ENCODE peak calls at places on chromosomes 11 and 22, in six cellular contexts. H is heart left ventricle, G is ovary, D is uterus, Y is stomach, I is suprapubic skin. B is an unnamed sample.

GRCh38 chr11:29119116-29119515 is 897.7 kb downstream of the KCNA4 start:
- DNase-seq in I (no peak), Y (no peak), G (no peak), H (no peak), D (no peak), B (no peak)

GRCh38 chr11:5210376-5210885 is 9.9 kb upstream of the OR51V1 start:
- DNase-seq in D (no peak), Y (no peak), H (no peak), G (no peak), I (no peak), B (no peak)

GRCh38 chr11:75790986-75791385 is 22.4 kb downstream of the DGAT2 start:
- DNase-seq in D (no peak), Y (no peak), H (no peak), I (no peak), G (no peak), B (no peak)

GRCh38 chr11:3161309-3161708 is 3.8 kb downstream of the OSBPL5 start:
- DNase-seq in Y (no peak), I (no peak), G (no peak), H (no peak), D (peak; percentile 30), B (no peak)

GRCh38 chr22:21865041-21865440 is 2.4 kb downstream of the MAPK1 start:
- DNase-seq in H (peak; percentile 45), D (peak; percentile 49), G (peak; percentile 57), I (no peak), Y (peak; percentile 35), B (peak; percentile 45)

GRCh38 chr22:29073618-29074275 is 912 bp downstream of the KREMEN1 start:
- DNase-seq in G (peak; percentile 57), Y (peak; percentile 66), D (peak; percentile 40), I (peak; percentile 85), H (peak; percentile 43), B (peak; percentile 47)

GRCh38 chr11:105975128-105975527 is 46.9 kb downstream of the MSANTD4 start:
- DNase-seq in G (no peak), Y (no peak), I (no peak), D (no peak), H (no peak), B (no peak)

GRCh38 chr22:50613291-50613981 is 12.8 kb downstream of the MAPK8IP2 start:
- DNase-seq in D (no peak), Y (peak; percentile 95), G (peak; percentile 54), H (peak; percentile 48), I (no peak), B (peak; percentile 83)

GRCh38 chr11:66190776-66191175 is 77.7 kb upstream of the RAB1B start:
- DNase-seq in Y (peak; percentile 57), G (no peak), D (no peak), I (no peak), H (no peak), B (no peak)

GRCh38 chr11:61947486-61948210 is 2.5 kb upstream of the BEST1 start:
- DNase-seq in G (peak; percentile 95), D (peak; percentile 95), I (peak; percentile 96), H (peak; percentile 85), Y (peak; percentile 88), B (peak; percentile 90)

GRCh38 chr11:36069576-36070214 is 125.8 kb downstream of the LDLRAD3 start:
- DNase-seq in H (no peak), I (no peak), Y (no peak), G (no peak), D (no peak), B (no peak)

GRCh38 chr11:76313271-76313670 is 67.7 kb downstream of the THAP12 start:
- DNase-seq in G (no peak), Y (no peak), D (no peak), H (no peak), I (no peak), B (no peak)

GRCh38 chr11:70790671-70791300 is 392.5 kb downstream of the CTTN start:
- DNase-seq in D (no peak), Y (no peak), H (no peak), G (no peak), I (no peak), B (no peak)

GRCh38 chr11:57406337-57406904 is 16.0 kb upstream of the PRG2 start:
- DNase-seq in G (no peak), Y (no peak), I (no peak), H (peak; percentile 36), D (peak; percentile 28), B (peak; percentile 21)

GRCh38 chr11:28963189-28963588 is 855.0 kb downstream of the METTL15 start:
- DNase-seq in D (no peak), I (no peak), H (no peak), G (no peak), Y (no peak), B (no peak)

GRCh38 chr22:31628362-31628761 is 33.7 kb downstream of the PISD start:
- DNase-seq in D (no peak), H (no peak), G (no peak), Y (no peak), I (no peak), B (no peak)

GRCh38 chr11:58513747-58514367 is 6.0 kb upstream of the OR5B21 start:
- DNase-seq in I (no peak), Y (no peak), H (no peak), D (no peak), G (no peak), B (peak; percentile 55)

GRCh38 chr22:50104149-50104548 is 14.3 kb downstream of the MOV10L1 start:
- DNase-seq in G (no peak), Y (no peak), I (peak; percentile 37), D (no peak), H (no peak), B (no peak)

GRCh38 chr11:58762284-58763119 is 30.8 kb upstream of the GLYAT start:
- DNase-seq in G (no peak), D (no peak), Y (no peak), H (no peak), I (no peak), B (no peak)

GRCh38 chr11:3042496-3043314 is 14.5 kb downstream of the CARS1 start:
- DNase-seq in Y (no peak), G (no peak), I (no peak), H (no peak), D (no peak), B (peak; percentile 60)

GRCh38 chr22:44613196-44613595 is 88.8 kb upstream of the PRR5 start:
- DNase-seq in D (no peak), H (no peak), Y (no peak), G (no peak), I (no peak), B (no peak)

GRCh38 chr11:70315726-70316125 is 45.2 kb downstream of the PPFIA1 start:
- DNase-seq in G (no peak), H (no peak), D (no peak), Y (no peak), I (no peak), B (no peak)

GRCh38 chr11:133403900-133404299 is 128.4 kb downstream of the OPCML start:
- DNase-seq in I (no peak), H (no peak), D (no peak), G (no peak), Y (no peak), B (no peak)

GRCh38 chr11:77115181-77115611 is 12.6 kb downstream of the OMP start:
- DNase-seq in I (no peak), D (no peak), G (no peak), H (no peak), Y (no peak), B (no peak)

GRCh38 chr11:17075506-17075905 is 2.0 kb downstream of the RPS13 start:
- DNase-seq in H (no peak), G (no peak), Y (no peak), I (no peak), D (no peak), B (no peak)
- H3K27ac ChIP-seq in H (no peak overlapping the region), G (no peak overlapping the region), Y (peak overlapping the region; percentile 96), I (no peak overlapping the region), D (no peak overlapping the region), B (no peak overlapping the region)

GRCh38 chr11:109421981-109422590 is at the start of gene C11orf87:
- DNase-seq in G (no peak), H (no peak), I (no peak), Y (no peak), D (no peak), B (peak; percentile 7)
- H3K4me3 ChIP-seq in G (no peak within 1 kb of the TSS), H (peak within 1 kb of the TSS; percentile 36), I (peak within 1 kb of the TSS; percentile 36), Y (peak within 1 kb of the TSS; percentile 24), D (no peak within 1 kb of the TSS), B (no peak within 1 kb of the TSS)

DNA sequence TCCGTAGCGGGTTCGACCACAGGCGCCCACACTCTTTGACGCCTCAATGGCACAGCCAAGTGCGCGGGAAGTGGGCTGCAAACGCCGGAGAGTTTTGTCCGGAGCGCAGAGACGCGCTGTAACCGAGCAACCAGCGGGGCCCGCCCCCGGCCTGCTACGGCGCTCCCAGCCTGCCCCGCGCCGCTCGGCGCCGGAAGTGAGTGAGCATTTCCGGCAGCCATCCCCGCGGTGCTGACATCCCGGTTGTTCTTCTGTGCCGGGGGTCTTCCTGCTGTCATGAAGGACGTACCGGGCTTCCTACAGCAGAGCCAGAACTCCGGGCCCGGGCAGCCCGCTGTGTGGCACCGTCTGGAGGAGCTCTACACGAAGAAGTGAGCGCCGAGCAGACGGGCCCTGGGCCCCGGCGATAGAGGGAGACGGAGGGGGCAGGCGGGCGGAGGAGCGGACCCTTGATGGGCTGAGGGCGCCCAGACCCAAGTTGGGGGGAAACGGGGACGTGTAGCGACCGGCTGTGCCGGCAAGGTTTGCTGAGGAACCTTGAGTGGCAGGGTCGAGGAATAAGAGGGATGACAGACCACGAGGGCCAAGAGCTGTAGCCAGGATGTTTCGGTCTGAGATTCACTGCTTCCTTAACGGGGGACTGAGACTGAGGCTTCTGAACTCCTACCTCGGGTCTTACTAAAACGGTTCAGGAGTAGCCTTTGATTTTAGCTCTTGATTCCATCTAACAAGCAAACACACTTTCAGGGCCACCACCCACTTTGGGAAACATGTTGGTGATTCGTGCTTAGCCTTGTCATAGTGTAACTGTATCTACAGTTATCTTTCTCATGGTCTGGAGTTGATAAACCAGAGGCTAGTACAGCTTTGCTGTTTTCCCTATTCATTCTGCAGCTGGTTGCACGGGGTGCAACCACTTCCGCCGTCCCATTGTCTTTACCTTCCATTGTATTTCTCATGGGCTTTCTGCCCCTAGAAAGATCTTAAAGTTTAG is at the start of gene PSMD13:
- DNase-seq in G (peak; percentile 82), Y (peak; percentile 88), I (peak; percentile 91), H (peak; percentile 89), D (peak; percentile 77), B (peak; percentile 87)
- TF ChIP-seq POLR2A in G (peak; percentile 58), Y (no peak), I (no peak), H (peak; percentile 45), D (peak; percentile 70), B (peak; percentile 24)

GRCh38 chr11:131811380-131811779 is 441.0 kb downstream of the NTM start:
- DNase-seq in H (no peak), G (no peak), Y (no peak), D (no peak), I (no peak), B (no peak)

GRCh38 chr11:131809203-131809948 is 439.0 kb downstream of the NTM start:
- DNase-seq in G (no peak), D (no peak), Y (no peak), H (no peak), I (no peak), B (no peak)

GRCh38 chr11:131807876-131808275 is 437.5 kb downstream of the NTM start:
- DNase-seq in G (no peak), D (no peak), H (no peak), I (no peak), Y (no peak), B (no peak)

GRCh38 chr11:131810511-131810910 is 440.1 kb downstream of the NTM start:
- DNase-seq in Y (no peak), G (no peak), I (no peak), H (no peak), D (no peak), B (no peak)

DNA sequence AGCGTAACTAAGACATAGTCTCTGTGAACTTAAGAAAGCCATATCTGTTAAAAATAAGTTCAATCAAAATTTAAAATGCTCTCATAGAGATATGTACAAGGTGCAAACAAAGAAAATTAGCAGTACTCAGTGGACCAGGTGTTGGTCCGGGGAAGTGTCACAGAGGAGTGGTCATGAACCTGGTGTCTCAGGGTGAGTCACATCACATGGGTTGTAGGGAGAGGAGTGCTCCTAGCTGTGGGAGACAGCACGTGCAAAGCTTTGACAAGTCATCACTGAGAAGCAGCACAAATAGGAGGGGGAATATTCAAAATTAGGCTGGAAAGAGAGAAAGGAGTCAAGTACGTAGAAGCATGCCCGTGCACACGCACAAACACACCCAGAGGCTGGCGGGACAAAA is 438.1 kb downstream of the NTM start:
- DNase-seq in Y (no peak), D (no peak), I (no peak), H (no peak), G (no peak), B (no peak)
- H3K27ac ChIP-seq in Y (no peak overlapping the region), D (no peak overlapping the region), I (no peak overlapping the region), H (no peak overlapping the region), G (no peak overlapping the region), B (no peak overlapping the region)

B was measured in body of pancreas.